ENCODE peak calls at places on chromosome 4, in seven cellular contexts. C is left ventricle myocardium superior; I is germinal center; O is NCI-H1105; L is activated effector memory CD4-positive, alpha-beta T cell treated with anti-CD3 and anti-CD28 coated beads, Interleukin-2, amount 50 U/mL, for 16 hours; Y is SK-N-MC; E is BE2C. X is an unnamed sample.

GRCh38 chr4:146104541-146104940 is 71.0 kb upstream of the LSM6 start:
- DNase-seq in E (no peak), O (no peak), Y (no peak), C (no peak), L (no peak), I (no peak), X (no peak)

GRCh38 chr4:78360466-78360865 is 191.1 kb upstream of the ANXA3 start:
- DNase-seq in E (no peak), C (no peak), I (no peak), L (no peak), O (no peak), Y (no peak), X (no peak)

GRCh38 chr4:40238700-40239548 is 42.1 kb downstream of the RHOH start:
- DNase-seq in E (peak), L (peak), C (no peak), Y (no peak), O (no peak), I (no peak), X (no peak)

GRCh38 chr4:25881187-25881586 is 18.4 kb upstream of the SEL1L3 start:
- DNase-seq in O (no peak), Y (no peak), L (no peak), E (no peak), C (no peak), I (no peak), X (no peak)

GRCh38 chr4:24547979-24548378 is 36.4 kb downstream of the DHX15 start:
- DNase-seq in C (no peak), E (no peak), I (no peak), Y (no peak), L (no peak), O (no peak), X (no peak)

GRCh38 chr4:79241846-79242245 is 84.0 kb downstream of the NAA11 start:
- DNase-seq in L (no peak), Y (peak), O (no peak), C (no peak), I (no peak), E (no peak), X (no peak)

GRCh38 chr4:42474406-42474805 is 77.1 kb downstream of the SHISA3 start:
- DNase-seq in L (no peak), Y (no peak), C (no peak), I (no peak), E (no peak), O (no peak), X (no peak)

GRCh38 chr4:156725257-156725656 is 246.3 kb downstream of the PDGFC start:
- DNase-seq in E (no peak), C (peak), L (no peak), I (no peak), Y (no peak), O (no peak), X (no peak)

GRCh38 chr4:9904976-9905587 is 116.2 kb downstream of the SLC2A9 start:
- DNase-seq in E (no peak), I (no peak), C (peak), O (no peak), Y (no peak), L (no peak), X (no peak)

GRCh38 chr4:99149620-99150019 is 5.5 kb upstream of the ADH4 start:
- DNase-seq in C (no peak), L (no peak), O (no peak), I (no peak), Y (no peak), E (no peak), X (no peak)

GRCh38 chr4:161356351-161356750 is 807.4 kb downstream of the FSTL5 start:
- DNase-seq in C (no peak), I (no peak), L (no peak), E (no peak), O (peak), Y (no peak), X (no peak)

GRCh38 chr4:69910016-69910782 is 20.7 kb upstream of the CSN1S1 start:
- DNase-seq in I (no peak), E (no peak), L (no peak), Y (peak), C (no peak), O (no peak), X (no peak)

GRCh38 chr4:176660561-176660960 is 132.2 kb downstream of the VEGFC start:
- DNase-seq in L (no peak), I (no peak), C (no peak), E (no peak), Y (no peak), O (no peak), X (no peak)

GRCh38 chr4:8580321-8581093 is at the start of gene GPR78:
- DNase-seq in L (no peak), C (peak), E (peak), I (peak), O (peak), Y (no peak), X (peak)

GRCh38 chr4:37685726-37686372 is 327 bp downstream of the RELL1 start:
- DNase-seq in C (peak), O (no peak), L (peak), I (peak), Y (no peak), E (peak), X (no peak)

GRCh38 chr4:80213117-80213815 is 16.0 kb downstream of the PRDM8 start:
- DNase-seq in E (no peak), C (no peak), Y (no peak), I (no peak), L (no peak), O (no peak), X (no peak)

GRCh38 chr4:118941149-118941548 is 52.5 kb downstream of the SYNPO2 start:
- DNase-seq in Y (no peak), O (no peak), L (no peak), C (no peak), E (peak), I (no peak), X (no peak)

GRCh38 chr4:184400375-184400870 is 73.9 kb downstream of the IRF2 start:
- DNase-seq in O (no peak), I (no peak), C (no peak), E (no peak), L (no peak), Y (no peak), X (no peak)

GRCh38 chr4:46445689-46446339 is 55.9 kb upstream of the GABRA2 start:
- DNase-seq in O (no peak), E (no peak), C (no peak), Y (no peak), L (no peak), I (no peak), X (no peak)

GRCh38 chr4:1523506-1523905 is 117.3 kb upstream of the NKX1-1 start:
- DNase-seq in Y (no peak), C (peak), E (no peak), O (no peak), L (no peak), I (no peak), X (no peak)

GRCh38 chr4:10787365-10787764 is 102.8 kb upstream of the CLNK start:
- DNase-seq in C (no peak), L (no peak), E (no peak), I (no peak), Y (no peak), O (no peak), X (no peak)

GRCh38 chr4:61740950-61741638 is 541.0 kb downstream of the ADGRL3 start:
- DNase-seq in C (no peak), Y (no peak), O (no peak), E (no peak), I (no peak), L (no peak), X (no peak)

GRCh38 chr4:85228264-85228663 is 246.7 kb upstream of the ARHGAP24 start:
- DNase-seq in C (no peak), L (no peak), E (no peak), O (no peak), Y (no peak), I (no peak), X (no peak)

GRCh38 chr4:45100936-45101818 is 374.8 kb upstream of the GNPDA2 start:
- DNase-seq in L (no peak), C (no peak), I (no peak), E (no peak), O (no peak), Y (no peak), X (no peak)

GRCh38 chr4:11468901-11469300 is 40.2 kb upstream of the HS3ST1 start:
- DNase-seq in L (no peak), Y (no peak), I (no peak), E (no peak), C (no peak), O (no peak), X (no peak)

GRCh38 chr4:15003891-15004700 is 1.8 kb downstream of the CPEB2 start:
- DNase-seq in E (peak), Y (no peak), L (peak), C (peak), O (no peak), I (peak), X (no peak)

GRCh38 chr4:170226288-170226687 is 136.5 kb upstream of the AADAT start:
- DNase-seq in C (no peak), O (no peak), I (no peak), E (no peak), L (no peak), Y (no peak), X (no peak)

GRCh38 chr4:39320381-39321115 is 45.6 kb downstream of the RFC1 start:
- DNase-seq in E (no peak), Y (no peak), L (no peak), C (no peak), O (no peak), I (no peak), X (no peak)

GRCh38 chr4:150391052-150391451 is 190.9 kb upstream of the MAB21L2 start:
- DNase-seq in L (no peak), Y (no peak), O (no peak), E (no peak), I (no peak), C (no peak), X (no peak)

GRCh38 chr4:52868138-52868537 is 6.0 kb downstream of the RASL11B start:
- DNase-seq in C (peak), O (no peak), Y (no peak), L (no peak), I (no peak), E (peak), X (no peak)

GRCh38 chr4:47221721-47222120 is 190.4 kb downstream of the GABRB1 start:
- DNase-seq in I (no peak), L (no peak), Y (no peak), C (no peak), E (no peak), O (no peak), X (no peak)

GRCh38 chr4:5814421-5814820 is 78.5 kb downstream of the CRMP1 start:
- DNase-seq in Y (no peak), O (no peak), I (no peak), L (peak), E (no peak), C (no peak), X (no peak)